ENCODE peak calls at places on chromosomes 3 and 15, in eight cellular contexts. Y, J, X, O, L, D, F and W are unnamed samples.

GRCh38 chr3:65334045-65334665 is 646.4 kb upstream of the ADAMTS9 start:
- DNase-seq in L (no peak), F (no peak), O (no peak), Y (no peak), D (peak), X (no peak), J (no peak), W (peak)

GRCh38 chr15:98850991-98851776 is 156.4 kb downstream of the PGPEP1L start:
- DNase-seq in D (peak), Y (no peak), L (peak), O (peak), J (peak), F (peak), X (no peak), W (peak)

GRCh38 chr15:100308222-100309007 is 33.4 kb downstream of the ADAMTS17 start:
- DNase-seq in F (no peak), L (peak), X (no peak), Y (no peak), D (no peak), J (no peak), O (no peak), W (no peak)

GRCh38 chr3:184466413-184466960 is 86.6 kb downstream of the CHRD start:
- DNase-seq in Y (no peak), J (peak), X (no peak), F (no peak), O (peak), D (peak), L (peak), W (peak)

GRCh38 chr3:14687360-14687759 is 12.4 kb downstream of the C3orf20 start:
- DNase-seq in J (no peak), Y (no peak), X (no peak), F (no peak), L (no peak), D (no peak), O (no peak), W (no peak)

GRCh38 chr15:62756995-62757360 is 285.6 kb upstream of the TPM1 start:
- DNase-seq in Y (no peak), D (no peak), L (no peak), J (no peak), F (no peak), X (no peak), O (no peak), W (no peak)

GRCh38 chr3:46670000-46670890 is 23.2 kb downstream of the ALS2CL start:
- DNase-seq in O (no peak), X (no peak), J (no peak), D (peak), Y (no peak), L (no peak), F (peak), W (no peak)

GRCh38 chr3:44066806-44067205 is 174.9 kb upstream of the TOPAZ1 start:
- DNase-seq in X (no peak), J (no peak), O (no peak), F (no peak), D (no peak), Y (no peak), L (no peak), W (peak)

GRCh38 chr15:31160297-31160696 is 58.8 kb upstream of the TRPM1 start:
- DNase-seq in J (no peak), Y (no peak), X (no peak), F (no peak), L (peak), O (no peak), D (no peak), W (no peak)

GRCh38 chr3:187064210-187065115 is 74.8 kb downstream of the RPL39L start:
- DNase-seq in Y (no peak), D (no peak), J (no peak), O (no peak), X (no peak), L (no peak), F (no peak), W (peak)

GRCh38 chr15:78873796-78874761 is 1.4 kb downstream of the MORF4L1 start:
- DNase-seq in D (no peak), Y (no peak), O (no peak), L (no peak), F (no peak), X (no peak), J (peak), W (peak)

GRCh38 chr15:78875107-78875914 is 2.6 kb downstream of the MORF4L1 start:
- DNase-seq in O (no peak), X (no peak), J (no peak), F (no peak), D (peak), Y (no peak), L (no peak), W (peak)

GRCh38 chr15:78872155-78872971 is at the start of gene MORF4L1:
- DNase-seq in J (peak), F (peak), O (peak), L (peak), D (peak), X (peak), Y (no peak), W (peak)

GRCh38 chr15:78868366-78868765 is 4.3 kb upstream of the MORF4L1 start:
- DNase-seq in L (no peak), Y (no peak), O (no peak), D (no peak), J (no peak), X (no peak), F (no peak), W (no peak)

GRCh38 chr15:78872972-78873795 is 494 bp downstream of the MORF4L1 start:
- DNase-seq in F (peak), J (peak), D (peak), X (peak), O (peak), L (peak), Y (no peak), W (peak)
- TF ChIP-seq CTCF in F (no peak), J (peak), D (peak), X (peak), O (no peak), L (peak), Y (peak), W (peak)

GRCh38 chr15:66789029-66790025 is 87.3 kb downstream of the SMAD6 start:
- DNase-seq in Y (no peak), X (no peak), F (peak), L (no peak), J (peak), O (peak), D (peak), W (peak)
- TF ChIP-seq CTCF in Y (peak), X (peak), F (no peak), L (peak), J (peak), O (no peak), D (peak), W (peak)

GRCh38 chr3:113054552-113054951 is 63.8 kb downstream of the GTPBP8 start:
- DNase-seq in J (peak), L (no peak), Y (peak), O (no peak), X (no peak), D (no peak), F (no peak), W (peak)
- TF ChIP-seq CTCF in J (peak), L (no peak), Y (no peak), O (no peak), X (no peak), D (no peak), F (no peak), W (no peak)

DNA sequence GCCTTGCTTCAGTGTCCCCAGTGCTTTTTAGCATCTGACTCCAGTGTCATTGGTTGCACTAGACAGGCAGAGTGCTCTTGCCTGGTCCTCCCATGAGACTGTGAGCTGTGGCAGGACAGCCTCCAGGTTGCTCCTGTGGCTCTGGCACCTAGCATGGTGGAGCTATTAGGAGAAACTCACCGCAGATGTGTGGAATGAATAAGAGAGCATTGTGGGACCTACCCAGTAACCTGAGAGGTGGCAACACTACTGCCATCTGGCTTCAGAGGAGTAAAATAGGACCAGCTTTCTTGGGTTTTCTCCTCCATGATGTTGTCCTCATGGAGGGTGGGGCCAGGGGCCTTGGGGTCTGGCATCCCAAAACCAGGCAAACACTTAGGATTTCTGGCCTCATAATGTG is 183.6 kb downstream of the EPHB1 start:
- DNase-seq in J (no peak), Y (no peak), L (no peak), O (no peak), D (no peak), F (no peak), X (no peak), W (no peak)
- TF ChIP-seq CTCF in J (no peak), Y (no peak), L (no peak), O (no peak), D (peak), F (no peak), X (no peak), W (no peak)

GRCh38 chr3:27914199-27914598 is 192.1 kb upstream of the EOMES start:
- DNase-seq in J (no peak), X (no peak), O (no peak), Y (no peak), D (peak), F (no peak), L (no peak), W (peak)
- TF ChIP-seq CTCF in J (no peak), X (no peak), O (no peak), Y (no peak), D (peak), F (no peak), L (no peak), W (peak)

GRCh38 chr3:55873523-55874254 is 386.6 kb upstream of the WNT5A start:
- DNase-seq in J (peak), L (no peak), D (no peak), F (no peak), X (no peak), Y (no peak), O (no peak), W (peak)

GRCh38 chr3:55875137-55875536 is 388.0 kb upstream of the WNT5A start:
- DNase-seq in L (no peak), Y (no peak), D (no peak), F (no peak), X (no peak), O (no peak), J (no peak), W (peak)

GRCh38 chr3:55880357-55880756 is 393.3 kb upstream of the WNT5A start:
- DNase-seq in X (no peak), Y (no peak), J (no peak), F (no peak), O (no peak), D (no peak), L (no peak), W (no peak)

GRCh38 chr3:55879901-55880331 is 392.8 kb upstream of the WNT5A start:
- DNase-seq in Y (peak), X (no peak), L (no peak), D (no peak), J (peak), O (no peak), F (no peak), W (peak)

DNA sequence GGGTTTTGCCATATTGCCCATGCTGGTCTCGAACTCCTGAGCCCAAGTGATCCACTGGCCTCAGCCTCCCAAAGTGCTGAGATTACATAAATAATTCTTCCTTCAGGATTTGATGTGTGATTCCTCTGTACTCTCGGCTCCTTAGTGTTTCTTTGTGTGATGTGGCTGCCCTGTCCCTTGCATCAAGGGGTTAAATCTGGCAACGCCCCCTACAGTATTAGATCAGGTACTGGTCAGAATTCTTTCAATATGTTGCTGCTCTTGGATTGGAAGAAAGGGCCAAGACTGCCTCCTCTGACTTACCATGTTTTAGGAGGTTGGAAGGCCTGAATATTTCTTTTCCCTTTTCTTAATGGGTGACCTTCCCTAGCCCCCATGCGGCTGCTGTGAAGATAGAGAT is 390.6 kb upstream of the WNT5A start:
- DNase-seq in X (no peak), Y (no peak), F (no peak), D (no peak), O (no peak), J (no peak), L (no peak), W (no peak)
- TF ChIP-seq CTCF in X (no peak), Y (no peak), F (no peak), D (peak), O (no peak), J (no peak), L (no peak), W (peak)

DNA sequence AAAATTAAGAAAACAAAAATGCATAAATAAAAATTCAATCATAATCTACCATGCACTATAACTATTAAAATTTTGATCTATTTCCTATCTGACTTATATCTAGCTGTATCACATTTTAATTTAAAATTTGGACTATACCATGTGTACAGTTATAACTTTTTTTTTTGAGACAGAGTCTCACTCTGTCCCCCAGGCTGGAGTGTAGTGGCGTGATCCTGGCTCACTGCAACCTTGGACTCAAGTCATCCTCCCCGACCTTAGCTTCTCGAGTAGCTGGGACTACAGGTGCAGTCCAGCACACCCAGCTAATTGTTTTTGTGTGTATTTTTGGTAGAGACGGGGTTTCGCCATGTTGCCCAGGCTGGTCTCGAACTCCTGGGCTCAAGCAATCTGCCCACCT is 119.9 kb downstream of the ADAM10 start:
- DNase-seq in O (no peak), J (no peak), X (no peak), F (no peak), Y (no peak), D (no peak), L (no peak), W (no peak)
- TF ChIP-seq CTCF in O (no peak), J (no peak), X (no peak), F (no peak), Y (no peak), D (no peak), L (no peak), W (no peak)

GRCh38 chr15:70097337-70098169 is at the start of gene TLE3:
- DNase-seq in L (peak), X (peak), F (peak), D (peak), O (peak), Y (peak), J (peak), W (peak)

GRCh38 chr15:70098461-70099166 is 897 bp upstream of the TLE3 start:
- DNase-seq in F (peak), O (peak), D (peak), X (no peak), J (peak), Y (no peak), L (no peak), W (no peak)

GRCh38 chr15:70099167-70099965 is 1.6 kb upstream of the TLE3 start:
- DNase-seq in J (peak), Y (peak), X (peak), D (peak), F (peak), O (peak), L (peak), W (peak)

GRCh38 chr15:70096975-70097336 is 761 bp downstream of the TLE3 start:
- DNase-seq in L (no peak), O (no peak), D (no peak), J (peak), Y (no peak), F (no peak), X (no peak), W (no peak)

DNA sequence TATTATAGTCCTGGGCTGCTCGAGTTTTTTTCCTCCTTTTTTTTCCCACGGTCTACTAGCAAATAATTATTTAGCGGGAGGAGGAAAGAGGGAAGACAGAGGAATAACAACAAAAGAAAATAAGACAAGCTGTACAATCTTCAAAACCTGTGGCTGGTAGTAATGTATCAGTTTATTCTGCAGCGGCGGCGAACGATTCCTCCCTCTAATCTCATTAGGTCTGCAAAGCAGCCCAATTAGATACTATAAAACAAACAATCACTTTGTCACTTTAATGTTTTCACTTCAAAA is 398 bp upstream of the TLE3 start:
- DNase-seq in J (no peak), F (no peak), X (no peak), O (no peak), D (no peak), L (no peak), Y (no peak), W (no peak)
- TF ChIP-seq CTCF in J (no peak), F (no peak), X (peak), O (peak), D (peak), L (no peak), Y (no peak), W (no peak)

GRCh38 chr15:28881600-28881999 is 4.2 kb upstream of the APBA2 start:
- DNase-seq in L (no peak), Y (no peak), D (no peak), X (no peak), J (no peak), O (no peak), F (no peak), W (no peak)
- TF ChIP-seq CTCF in L (no peak), Y (no peak), D (no peak), X (no peak), J (no peak), O (no peak), F (no peak), W (peak)